ENCODE peak calls at places on chromosome 18, in five cellular contexts. One of them, this sample, is unnamed. For H3K4me1, the result is how much of the 10 kb centered on the place peaks cover.

GRCh38 chr18:22667616-22668422 is 250.1 kb upstream of the CTAGE1 start:
- DNase-seq in body of pancreas: no peak
- DNase-seq in tibial nerve: no peak
- DNase-seq in cardiac muscle cell: peak
- DNase-seq in colonic mucosa: no peak
- DNase-seq in this sample: peak

GRCh38 chr18:2147866-2148265 is 423.4 kb downstream of the METTL4 start:
- DNase-seq in body of pancreas: peak
- DNase-seq in tibial nerve: no peak
- DNase-seq in cardiac muscle cell: peak
- DNase-seq in colonic mucosa: no peak
- DNase-seq in this sample: no peak

GRCh38 chr18:55900380-55900779 is 312.4 kb upstream of the TCF4 start:
- DNase-seq in body of pancreas: no peak
- DNase-seq in tibial nerve: no peak
- DNase-seq in cardiac muscle cell: peak
- DNase-seq in colonic mucosa: no peak
- DNase-seq in this sample: no peak

GRCh38 chr18:3061581-3062416 is 48.9 kb upstream of the LPIN2 start:
- DNase-seq in body of pancreas: no peak
- DNase-seq in tibial nerve: no peak
- DNase-seq in cardiac muscle cell: no peak
- DNase-seq in colonic mucosa: no peak
- DNase-seq in this sample: no peak

GRCh38 chr18:905307-905947 is 756 bp downstream of the ADCYAP1 start:
- DNase-seq in body of pancreas: no peak
- DNase-seq in tibial nerve: no peak
- DNase-seq in cardiac muscle cell: no peak
- DNase-seq in colonic mucosa: no peak
- DNase-seq in this sample: no peak

GRCh38 chr18:2961828-2962227 is 51.1 kb downstream of the LPIN2 start:
- DNase-seq in body of pancreas: no peak
- DNase-seq in tibial nerve: no peak
- DNase-seq in cardiac muscle cell: peak
- DNase-seq in colonic mucosa: no peak
- DNase-seq in this sample: no peak

GRCh38 chr18:49704334-49704733 is 109.0 kb downstream of the ACAA2 start:
- DNase-seq in body of pancreas: no peak
- DNase-seq in tibial nerve: no peak
- DNase-seq in cardiac muscle cell: peak
- DNase-seq in colonic mucosa: no peak
- DNase-seq in this sample: no peak

GRCh38 chr18:50649821-50650220 is 89.9 kb downstream of the MAPK4 start:
- DNase-seq in body of pancreas: peak
- DNase-seq in tibial nerve: no peak
- DNase-seq in cardiac muscle cell: peak
- DNase-seq in colonic mucosa: no peak
- DNase-seq in this sample: no peak

GRCh38 chr18:54269924-54270844 is 867 bp downstream of the POLI start:
- DNase-seq in body of pancreas: peak
- DNase-seq in tibial nerve: no peak
- DNase-seq in cardiac muscle cell: peak
- DNase-seq in colonic mucosa: peak
- DNase-seq in this sample: peak

GRCh38 chr18:22741318-22741717 is 191.8 kb upstream of the RBBP8 start:
- DNase-seq in body of pancreas: no peak
- DNase-seq in tibial nerve: no peak
- DNase-seq in cardiac muscle cell: no peak
- DNase-seq in colonic mucosa: no peak
- DNase-seq in this sample: no peak

GRCh38 chr18:3973191-3973590 is 481.9 kb downstream of the DLGAP1 start:
- DNase-seq in body of pancreas: no peak
- DNase-seq in tibial nerve: no peak
- DNase-seq in cardiac muscle cell: no peak
- DNase-seq in colonic mucosa: no peak
- DNase-seq in this sample: no peak

GRCh38 chr18:25033747-25034471 is 318.1 kb downstream of the ZNF521 start:
- DNase-seq in body of pancreas: no peak
- DNase-seq in tibial nerve: no peak
- DNase-seq in cardiac muscle cell: no peak
- DNase-seq in colonic mucosa: no peak
- DNase-seq in this sample: no peak

GRCh38 chr18:78926243-78926615 is 53.4 kb upstream of the SALL3 start:
- DNase-seq in body of pancreas: no peak
- DNase-seq in tibial nerve: no peak
- DNase-seq in cardiac muscle cell: no peak
- DNase-seq in colonic mucosa: no peak
- DNase-seq in this sample: no peak

GRCh38 chr18:79380816-79381806 is 14.6 kb upstream of the NFATC1 start:
- DNase-seq in body of pancreas: peak
- DNase-seq in tibial nerve: peak
- DNase-seq in cardiac muscle cell: peak
- DNase-seq in colonic mucosa: peak
- DNase-seq in this sample: peak

GRCh38 chr18:23710068-23710527 is 20.8 kb downstream of the LAMA3 start:
- DNase-seq in body of pancreas: no peak
- DNase-seq in tibial nerve: no peak
- DNase-seq in cardiac muscle cell: peak
- DNase-seq in colonic mucosa: no peak
- DNase-seq in this sample: peak

GRCh38 chr18:77108001-77108692 is 24.4 kb downstream of the MBP start:
- DNase-seq in body of pancreas: no peak
- DNase-seq in tibial nerve: no peak
- DNase-seq in cardiac muscle cell: peak
- DNase-seq in colonic mucosa: peak
- DNase-seq in this sample: no peak

GRCh38 chr18:57425096-57425495 is 10.1 kb upstream of the ONECUT2 start:
- DNase-seq in body of pancreas: no peak
- DNase-seq in tibial nerve: no peak
- DNase-seq in cardiac muscle cell: no peak
- DNase-seq in colonic mucosa: no peak
- DNase-seq in this sample: no peak
- H3K4me1 ChIP-seq in body of pancreas: under half
- H3K4me1 ChIP-seq in tibial nerve: under half
- H3K4me1 ChIP-seq in cardiac muscle cell: under half
- H3K4me1 ChIP-seq in colonic mucosa: under half
- H3K4me1 ChIP-seq in this sample: under half

GRCh38 chr18:44805643-44806042 is 125.0 kb downstream of the SETBP1 start:
- DNase-seq in body of pancreas: no peak
- DNase-seq in tibial nerve: no peak
- DNase-seq in cardiac muscle cell: no peak
- DNase-seq in colonic mucosa: no peak
- DNase-seq in this sample: no peak
- H3K4me1 ChIP-seq in body of pancreas: half or more
- H3K4me1 ChIP-seq in tibial nerve: half or more
- H3K4me1 ChIP-seq in cardiac muscle cell: under half
- H3K4me1 ChIP-seq in colonic mucosa: under half
- H3K4me1 ChIP-seq in this sample: under half

GRCh38 chr18:47912343-47912742 is 18.1 kb downstream of the SMAD2 start:
- DNase-seq in body of pancreas: no peak
- DNase-seq in tibial nerve: no peak
- DNase-seq in cardiac muscle cell: peak
- DNase-seq in colonic mucosa: no peak
- DNase-seq in this sample: peak
- H3K4me1 ChIP-seq in body of pancreas: under half
- H3K4me1 ChIP-seq in tibial nerve: half or more
- H3K4me1 ChIP-seq in cardiac muscle cell: under half
- H3K4me1 ChIP-seq in colonic mucosa: under half
- H3K4me1 ChIP-seq in this sample: under half

DNA sequence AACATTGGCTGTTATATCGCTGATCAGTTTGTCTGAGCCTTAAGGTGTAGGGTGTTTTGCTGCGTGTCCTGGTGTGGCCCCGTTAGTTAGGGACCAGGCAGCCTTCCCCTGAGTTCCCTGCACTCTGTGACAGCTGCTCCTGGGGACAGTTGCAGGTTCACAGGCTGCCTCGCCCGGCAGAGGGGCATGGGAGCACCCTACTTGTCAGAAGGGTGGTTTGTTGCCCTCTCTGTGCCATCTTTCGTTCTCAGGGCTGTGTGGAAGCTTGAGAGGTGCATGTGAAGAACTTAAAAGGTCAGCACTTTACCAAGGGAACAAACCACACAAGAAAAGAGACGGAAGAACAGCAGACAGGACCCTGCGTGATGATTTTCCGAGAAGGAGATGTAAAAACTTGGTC is 159.6 kb downstream of the LDLRAD4 start:
- DNase-seq in body of pancreas: no peak
- DNase-seq in tibial nerve: no peak
- DNase-seq in cardiac muscle cell: no peak
- DNase-seq in colonic mucosa: no peak
- DNase-seq in this sample: no peak
- H3K4me1 ChIP-seq in body of pancreas: under half
- H3K4me1 ChIP-seq in tibial nerve: under half
- H3K4me1 ChIP-seq in cardiac muscle cell: under half
- H3K4me1 ChIP-seq in colonic mucosa: under half
- H3K4me1 ChIP-seq in this sample: under half

DNA sequence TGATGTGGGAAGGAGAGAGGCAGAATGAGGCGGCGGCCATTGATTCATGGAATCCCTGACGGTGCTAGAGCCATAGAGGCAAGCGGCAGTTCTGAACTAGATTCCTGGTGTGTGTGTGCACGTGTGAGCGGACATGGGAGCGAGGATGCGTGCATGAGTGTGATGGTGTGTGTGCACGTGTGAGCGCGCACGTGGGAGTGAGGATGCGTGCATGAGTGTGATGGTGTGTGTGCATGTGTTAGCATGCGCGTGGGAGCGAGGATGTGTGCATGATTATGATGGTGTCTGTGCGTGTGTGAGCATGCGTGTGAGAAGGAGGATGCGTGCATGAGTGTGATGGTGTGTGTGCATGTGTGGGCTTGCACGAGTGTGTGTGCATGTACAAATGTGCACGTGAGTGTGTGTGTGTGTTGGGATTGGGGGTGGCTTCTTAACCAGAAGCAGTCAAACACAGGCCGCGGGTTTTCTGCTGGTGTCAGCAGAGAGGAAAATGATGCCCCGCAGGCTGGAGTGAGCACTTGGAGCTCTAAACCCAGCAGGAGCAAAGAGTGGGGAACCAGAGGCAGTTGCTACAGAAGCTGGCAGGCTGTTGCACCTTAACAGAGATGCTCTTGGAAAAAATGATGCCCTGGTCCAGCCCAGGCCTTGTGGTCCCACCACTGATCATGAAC is 29.5 kb downstream of the DIPK1C start:
- DNase-seq in body of pancreas: no peak
- DNase-seq in tibial nerve: no peak
- DNase-seq in cardiac muscle cell: no peak
- DNase-seq in colonic mucosa: no peak
- DNase-seq in this sample: no peak
- H3K4me1 ChIP-seq in body of pancreas: under half
- H3K4me1 ChIP-seq in tibial nerve: under half
- H3K4me1 ChIP-seq in cardiac muscle cell: under half
- H3K4me1 ChIP-seq in colonic mucosa: under half
- H3K4me1 ChIP-seq in this sample: under half

GRCh38 chr18:31998880-31999279 is 19.7 kb upstream of the RNF125 start:
- DNase-seq in body of pancreas: no peak
- DNase-seq in tibial nerve: no peak
- DNase-seq in cardiac muscle cell: no peak
- DNase-seq in colonic mucosa: no peak
- DNase-seq in this sample: no peak
- H3K4me1 ChIP-seq in body of pancreas: under half
- H3K4me1 ChIP-seq in tibial nerve: under half
- H3K4me1 ChIP-seq in cardiac muscle cell: under half
- H3K4me1 ChIP-seq in colonic mucosa: under half
- H3K4me1 ChIP-seq in this sample: under half

This sample was measured in small intestine.